ENCODE peak calls at places on chromosomes 13 and 19, in seven cellular contexts. One of them, this sample, is unnamed.

GRCh38 chr19:21484631-21485030 is 20.8 kb upstream of the ZNF429 start:
- DNase-seq in thoracic aorta: no peak
- DNase-seq in fibroblast of villous mesenchyme: no peak
- DNase-seq in tibial artery: no peak
- DNase-seq in endodermal cell: no peak
- DNase-seq in fibroblast of pulmonary artery: no peak
- DNase-seq in heart left ventricle: no peak
- DNase-seq in this sample: no peak

GRCh38 chr19:32464279-32464678 is 58.7 kb downstream of the DPY19L3 start:
- DNase-seq in endodermal cell: no peak
- DNase-seq in thoracic aorta: no peak
- DNase-seq in heart left ventricle: no peak
- DNase-seq in fibroblast of pulmonary artery: peak; percentile 36
- DNase-seq in fibroblast of villous mesenchyme: peak; percentile 12
- DNase-seq in tibial artery: no peak
- DNase-seq in this sample: no peak

GRCh38 chr13:104181526-104182231 is 1115.5 kb upstream of the SLC10A2 start:
- DNase-seq in fibroblast of villous mesenchyme: no peak
- DNase-seq in heart left ventricle: no peak
- DNase-seq in fibroblast of pulmonary artery: no peak
- DNase-seq in tibial artery: no peak
- DNase-seq in endodermal cell: no peak
- DNase-seq in thoracic aorta: no peak
- DNase-seq in this sample: no peak

GRCh38 chr13:25268561-25268960 is 18.7 kb downstream of the MTMR6 start:
- DNase-seq in thoracic aorta: no peak
- DNase-seq in heart left ventricle: no peak
- DNase-seq in fibroblast of villous mesenchyme: no peak
- DNase-seq in endodermal cell: no peak
- DNase-seq in tibial artery: no peak
- DNase-seq in fibroblast of pulmonary artery: no peak
- DNase-seq in this sample: no peak

GRCh38 chr13:67267136-67267535 is 37.0 kb upstream of the PCDH9 start:
- DNase-seq in thoracic aorta: no peak
- DNase-seq in heart left ventricle: no peak
- DNase-seq in tibial artery: no peak
- DNase-seq in fibroblast of villous mesenchyme: no peak
- DNase-seq in endodermal cell: no peak
- DNase-seq in fibroblast of pulmonary artery: peak; percentile 2
- DNase-seq in this sample: no peak

GRCh38 chr13:30730526-30730925 is 4.8 kb upstream of the ALOX5AP start:
- DNase-seq in tibial artery: no peak
- DNase-seq in fibroblast of pulmonary artery: no peak
- DNase-seq in fibroblast of villous mesenchyme: no peak
- DNase-seq in thoracic aorta: no peak
- DNase-seq in heart left ventricle: no peak
- DNase-seq in endodermal cell: peak; percentile 65
- DNase-seq in this sample: no peak

GRCh38 chr19:55645512-55645881 is 2.0 kb downstream of the ZNF581 start:
- DNase-seq in thoracic aorta: no peak
- DNase-seq in fibroblast of villous mesenchyme: no peak
- DNase-seq in heart left ventricle: no peak
- DNase-seq in endodermal cell: no peak
- DNase-seq in tibial artery: no peak
- DNase-seq in fibroblast of pulmonary artery: no peak
- DNase-seq in this sample: no peak

GRCh38 chr13:107138468-107138867 is 570.5 kb upstream of the ARGLU1 start:
- DNase-seq in endodermal cell: peak; percentile 49
- DNase-seq in tibial artery: no peak
- DNase-seq in fibroblast of pulmonary artery: no peak
- DNase-seq in fibroblast of villous mesenchyme: no peak
- DNase-seq in heart left ventricle: no peak
- DNase-seq in thoracic aorta: no peak
- DNase-seq in this sample: no peak

GRCh38 chr13:46121597-46122163 is 16.8 kb upstream of the CPB2 start:
- DNase-seq in endodermal cell: no peak
- DNase-seq in fibroblast of pulmonary artery: no peak
- DNase-seq in heart left ventricle: no peak
- DNase-seq in thoracic aorta: no peak
- DNase-seq in fibroblast of villous mesenchyme: no peak
- DNase-seq in tibial artery: no peak
- DNase-seq in this sample: no peak

GRCh38 chr13:113804017-113804702 is 45.1 kb downstream of the TMEM255B start:
- DNase-seq in heart left ventricle: no peak
- DNase-seq in fibroblast of villous mesenchyme: no peak
- DNase-seq in thoracic aorta: no peak
- DNase-seq in endodermal cell: no peak
- DNase-seq in tibial artery: no peak
- DNase-seq in fibroblast of pulmonary artery: no peak
- DNase-seq in this sample: no peak

GRCh38 chr13:67100723-67101122 is 129.4 kb downstream of the PCDH9 start:
- DNase-seq in fibroblast of pulmonary artery: peak; percentile 17
- DNase-seq in thoracic aorta: no peak
- DNase-seq in tibial artery: no peak
- DNase-seq in fibroblast of villous mesenchyme: no peak
- DNase-seq in heart left ventricle: no peak
- DNase-seq in endodermal cell: peak; percentile 53
- DNase-seq in this sample: no peak

GRCh38 chr19:9958451-9958850 is 22.1 kb upstream of the OLFM2 start:
- DNase-seq in tibial artery: no peak
- DNase-seq in thoracic aorta: no peak
- DNase-seq in fibroblast of pulmonary artery: peak; percentile 71
- DNase-seq in endodermal cell: no peak
- DNase-seq in heart left ventricle: no peak
- DNase-seq in fibroblast of villous mesenchyme: peak; percentile 88
- DNase-seq in this sample: peak; percentile 81

GRCh38 chr13:20550799-20551198 is 16.2 kb upstream of the IFT88 start:
- DNase-seq in heart left ventricle: no peak
- DNase-seq in endodermal cell: no peak
- DNase-seq in fibroblast of pulmonary artery: no peak
- DNase-seq in tibial artery: no peak
- DNase-seq in fibroblast of villous mesenchyme: no peak
- DNase-seq in thoracic aorta: no peak
- DNase-seq in this sample: peak; percentile 37

GRCh38 chr19:52212572-52213255 is 22.9 kb downstream of the PPP2R1A start:
- DNase-seq in fibroblast of pulmonary artery: no peak
- DNase-seq in endodermal cell: no peak
- DNase-seq in thoracic aorta: no peak
- DNase-seq in tibial artery: no peak
- DNase-seq in fibroblast of villous mesenchyme: no peak
- DNase-seq in heart left ventricle: no peak
- DNase-seq in this sample: no peak

GRCh38 chr13:47831265-47831664 is 169.8 kb downstream of the SUCLA2 start:
- DNase-seq in heart left ventricle: no peak
- DNase-seq in fibroblast of pulmonary artery: peak; percentile 61
- DNase-seq in thoracic aorta: no peak
- DNase-seq in endodermal cell: no peak
- DNase-seq in tibial artery: no peak
- DNase-seq in fibroblast of villous mesenchyme: peak; percentile 40
- DNase-seq in this sample: peak; percentile 53

GRCh38 chr13:24727731-24728601 is 36.0 kb upstream of the RNF17 start:
- DNase-seq in endodermal cell: peak; percentile 86
- DNase-seq in tibial artery: peak; percentile 70
- DNase-seq in fibroblast of pulmonary artery: peak; percentile 92
- DNase-seq in heart left ventricle: peak; percentile 59
- DNase-seq in thoracic aorta: peak; percentile 38
- DNase-seq in fibroblast of villous mesenchyme: peak; percentile 86
- DNase-seq in this sample: peak; percentile 88

GRCh38 chr19:42111384-42111783 is 20.9 kb downstream of the POU2F2 start:
- DNase-seq in heart left ventricle: no peak
- DNase-seq in endodermal cell: no peak
- DNase-seq in fibroblast of pulmonary artery: peak; percentile 64
- DNase-seq in fibroblast of villous mesenchyme: peak; percentile 52
- DNase-seq in thoracic aorta: no peak
- DNase-seq in tibial artery: no peak
- DNase-seq in this sample: peak; percentile 87

GRCh38 chr13:97238883-97239282 is 16.8 kb downstream of the MBNL2 start:
- DNase-seq in thoracic aorta: no peak
- DNase-seq in endodermal cell: no peak
- DNase-seq in tibial artery: no peak
- DNase-seq in heart left ventricle: no peak
- DNase-seq in fibroblast of pulmonary artery: no peak
- DNase-seq in fibroblast of villous mesenchyme: no peak
- DNase-seq in this sample: no peak

GRCh38 chr19:15871570-15871969 is 26.3 kb downstream of the CYP4F2 start:
- DNase-seq in tibial artery: no peak
- DNase-seq in fibroblast of villous mesenchyme: no peak
- DNase-seq in endodermal cell: no peak
- DNase-seq in thoracic aorta: no peak
- DNase-seq in fibroblast of pulmonary artery: no peak
- DNase-seq in heart left ventricle: no peak
- DNase-seq in this sample: no peak

GRCh38 chr13:48244159-48244558 is 11.2 kb downstream of the ITM2B start:
- DNase-seq in heart left ventricle: no peak
- DNase-seq in tibial artery: no peak
- DNase-seq in thoracic aorta: no peak
- DNase-seq in fibroblast of pulmonary artery: no peak
- DNase-seq in fibroblast of villous mesenchyme: no peak
- DNase-seq in endodermal cell: no peak
- DNase-seq in this sample: no peak

GRCh38 chr13:98495627-98496238 is 81.2 kb downstream of the STK24 start:
- DNase-seq in fibroblast of pulmonary artery: no peak
- DNase-seq in endodermal cell: peak; percentile 71
- DNase-seq in thoracic aorta: no peak
- DNase-seq in fibroblast of villous mesenchyme: peak; percentile 82
- DNase-seq in tibial artery: no peak
- DNase-seq in heart left ventricle: no peak
- DNase-seq in this sample: peak; percentile 72
- H3K4me3 ChIP-seq in fibroblast of pulmonary artery: no peak overlapping the region
- H3K4me3 ChIP-seq in endodermal cell: no peak overlapping the region
- H3K4me3 ChIP-seq in thoracic aorta: no peak overlapping the region
- H3K4me3 ChIP-seq in fibroblast of villous mesenchyme: peak overlapping the region; percentile 4
- H3K4me3 ChIP-seq in tibial artery: no peak overlapping the region
- H3K4me3 ChIP-seq in heart left ventricle: no peak overlapping the region
- H3K4me3 ChIP-seq in this sample: no peak overlapping the region

GRCh38 chr19:12759686-12760085 is 8.1 kb downstream of the BEST2 start:
- DNase-seq in heart left ventricle: no peak
- DNase-seq in tibial artery: no peak
- DNase-seq in fibroblast of villous mesenchyme: no peak
- DNase-seq in endodermal cell: no peak
- DNase-seq in thoracic aorta: no peak
- DNase-seq in fibroblast of pulmonary artery: no peak
- DNase-seq in this sample: no peak

GRCh38 chr19:12756150-12756883 is 4.7 kb downstream of the BEST2 start:
- DNase-seq in thoracic aorta: no peak
- DNase-seq in heart left ventricle: no peak
- DNase-seq in endodermal cell: no peak
- DNase-seq in fibroblast of villous mesenchyme: no peak
- DNase-seq in fibroblast of pulmonary artery: no peak
- DNase-seq in tibial artery: no peak
- DNase-seq in this sample: no peak

GRCh38 chr19:12763100-12763499 is 11.5 kb downstream of the BEST2 start:
- DNase-seq in endodermal cell: no peak
- DNase-seq in tibial artery: no peak
- DNase-seq in fibroblast of pulmonary artery: no peak
- DNase-seq in heart left ventricle: peak; percentile 76
- DNase-seq in fibroblast of villous mesenchyme: no peak
- DNase-seq in thoracic aorta: no peak
- DNase-seq in this sample: no peak

GRCh38 chr19:12754465-12755196 is 3.0 kb downstream of the BEST2 start:
- DNase-seq in tibial artery: no peak
- DNase-seq in thoracic aorta: no peak
- DNase-seq in heart left ventricle: no peak
- DNase-seq in endodermal cell: no peak
- DNase-seq in fibroblast of villous mesenchyme: no peak
- DNase-seq in fibroblast of pulmonary artery: no peak
- DNase-seq in this sample: no peak

GRCh38 chr19:12757544-12758274 is 6.1 kb downstream of the BEST2 start:
- DNase-seq in tibial artery: peak; percentile 59
- DNase-seq in heart left ventricle: peak; percentile 76
- DNase-seq in fibroblast of pulmonary artery: peak; percentile 78
- DNase-seq in fibroblast of villous mesenchyme: peak; percentile 76
- DNase-seq in thoracic aorta: no peak
- DNase-seq in endodermal cell: peak; percentile 96
- DNase-seq in this sample: peak; percentile 72
- H3K4me3 ChIP-seq in tibial artery: peak overlapping the region; percentile 51
- H3K4me3 ChIP-seq in heart left ventricle: peak overlapping the region; percentile 37
- H3K4me3 ChIP-seq in fibroblast of pulmonary artery: peak overlapping the region; percentile 39
- H3K4me3 ChIP-seq in fibroblast of villous mesenchyme: peak overlapping the region; percentile 52
- H3K4me3 ChIP-seq in thoracic aorta: peak overlapping the region; percentile 75
- H3K4me3 ChIP-seq in endodermal cell: peak overlapping the region; percentile 12
- H3K4me3 ChIP-seq in this sample: peak overlapping the region; percentile 36

DNA sequence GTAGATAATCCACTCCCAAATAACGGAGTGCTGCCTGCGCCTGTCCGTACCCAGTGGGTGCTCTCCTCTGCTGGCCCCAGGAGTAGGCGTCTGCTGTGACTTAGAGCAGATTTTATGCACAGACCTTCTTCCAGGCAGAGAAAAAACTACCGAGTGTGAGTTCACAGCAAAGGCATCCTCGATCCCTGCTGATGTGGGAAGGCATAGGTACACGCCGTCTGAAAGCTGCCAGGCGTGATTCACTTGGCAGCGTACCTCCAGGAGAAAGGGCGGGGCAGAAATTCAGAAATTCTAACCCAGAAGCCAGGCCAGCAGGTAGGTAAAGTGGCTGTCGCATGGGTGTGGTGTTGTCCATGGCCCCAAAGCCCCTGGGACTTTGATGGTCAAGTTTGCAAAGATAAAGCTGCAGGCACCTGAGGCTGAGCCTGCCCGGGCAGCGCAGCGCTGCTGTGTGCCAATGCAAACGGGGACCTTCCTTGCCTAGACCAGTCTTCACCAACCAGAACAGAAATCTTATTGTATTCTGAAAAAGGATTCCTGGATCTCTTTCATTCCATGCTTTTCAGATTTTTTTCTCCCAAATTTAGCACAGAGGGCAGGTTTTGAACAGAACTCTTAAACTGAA is 36.3 kb downstream of the COL4A2 start:
- DNase-seq in fibroblast of villous mesenchyme: no peak
- DNase-seq in endodermal cell: no peak
- DNase-seq in thoracic aorta: no peak
- DNase-seq in heart left ventricle: no peak
- DNase-seq in tibial artery: no peak
- DNase-seq in fibroblast of pulmonary artery: no peak
- DNase-seq in this sample: no peak
- H3K4me3 ChIP-seq in fibroblast of villous mesenchyme: no peak overlapping the region
- H3K4me3 ChIP-seq in endodermal cell: no peak overlapping the region
- H3K4me3 ChIP-seq in thoracic aorta: peak overlapping the region; percentile 0
- H3K4me3 ChIP-seq in heart left ventricle: no peak overlapping the region
- H3K4me3 ChIP-seq in tibial artery: no peak overlapping the region
- H3K4me3 ChIP-seq in fibroblast of pulmonary artery: no peak overlapping the region
- H3K4me3 ChIP-seq in this sample: no peak overlapping the region

GRCh38 chr13:110056640-110057039 is 250.3 kb downstream of the COL4A1 start:
- DNase-seq in endodermal cell: no peak
- DNase-seq in thoracic aorta: no peak
- DNase-seq in fibroblast of pulmonary artery: no peak
- DNase-seq in tibial artery: no peak
- DNase-seq in fibroblast of villous mesenchyme: no peak
- DNase-seq in heart left ventricle: no peak
- DNase-seq in this sample: no peak
- H3K4me3 ChIP-seq in endodermal cell: no peak overlapping the region
- H3K4me3 ChIP-seq in thoracic aorta: peak overlapping the region; percentile 63
- H3K4me3 ChIP-seq in fibroblast of pulmonary artery: no peak overlapping the region
- H3K4me3 ChIP-seq in tibial artery: peak overlapping the region; percentile 42
- H3K4me3 ChIP-seq in fibroblast of villous mesenchyme: no peak overlapping the region
- H3K4me3 ChIP-seq in heart left ventricle: no peak overlapping the region
- H3K4me3 ChIP-seq in this sample: no peak overlapping the region